ENCODE peak calls at places on chromosomes 6 and 20, in seven cellular contexts. One of them, this sample, is unnamed.

GRCh38 chr20:39532205-39532604 is 570.1 kb downstream of the DHX35 start:
- DNase-seq in T-helper 9 cell: no peak
- DNase-seq in nephron progenitor cell: no peak
- DNase-seq in sciatic nerve: no peak
- DNase-seq in left ventricle myocardium superior: no peak
- DNase-seq in AML-193: no peak
- DNase-seq in right lobe of liver: no peak
- DNase-seq in this sample: no peak

GRCh38 chr6:19332806-19333460 is 504.2 kb upstream of the ID4 start:
- DNase-seq in T-helper 9 cell: no peak
- DNase-seq in nephron progenitor cell: no peak
- DNase-seq in sciatic nerve: no peak
- DNase-seq in left ventricle myocardium superior: no peak
- DNase-seq in AML-193: no peak
- DNase-seq in right lobe of liver: no peak
- DNase-seq in this sample: no peak

GRCh38 chr6:6729971-6730370 is 141.5 kb downstream of the LY86 start:
- DNase-seq in T-helper 9 cell: no peak
- DNase-seq in nephron progenitor cell: no peak
- DNase-seq in sciatic nerve: no peak
- DNase-seq in left ventricle myocardium superior: no peak
- DNase-seq in AML-193: peak
- DNase-seq in right lobe of liver: no peak
- DNase-seq in this sample: no peak

GRCh38 chr6:75416443-75416842 is 77.2 kb downstream of the FILIP1 start:
- DNase-seq in T-helper 9 cell: no peak
- DNase-seq in nephron progenitor cell: no peak
- DNase-seq in sciatic nerve: no peak
- DNase-seq in left ventricle myocardium superior: no peak
- DNase-seq in AML-193: no peak
- DNase-seq in right lobe of liver: no peak
- DNase-seq in this sample: no peak

GRCh38 chr20:52996726-52997125 is 24.6 kb downstream of the TSHZ2 start:
- DNase-seq in T-helper 9 cell: no peak
- DNase-seq in nephron progenitor cell: no peak
- DNase-seq in sciatic nerve: no peak
- DNase-seq in left ventricle myocardium superior: no peak
- DNase-seq in AML-193: no peak
- DNase-seq in right lobe of liver: no peak
- DNase-seq in this sample: no peak

GRCh38 chr20:45181639-45182038 is 6.9 kb downstream of the PI3 start:
- DNase-seq in T-helper 9 cell: no peak
- DNase-seq in nephron progenitor cell: no peak
- DNase-seq in sciatic nerve: no peak
- DNase-seq in left ventricle myocardium superior: no peak
- DNase-seq in AML-193: no peak
- DNase-seq in right lobe of liver: no peak
- DNase-seq in this sample: no peak

GRCh38 chr20:61166324-61166723 is 85.7 kb upstream of the CDH4 start:
- DNase-seq in T-helper 9 cell: no peak
- DNase-seq in nephron progenitor cell: no peak
- DNase-seq in sciatic nerve: no peak
- DNase-seq in left ventricle myocardium superior: no peak
- DNase-seq in AML-193: no peak
- DNase-seq in right lobe of liver: no peak
- DNase-seq in this sample: no peak

GRCh38 chr20:36532388-36532787 is 8.9 kb upstream of the MYL9 start:
- DNase-seq in T-helper 9 cell: no peak
- DNase-seq in nephron progenitor cell: no peak
- DNase-seq in sciatic nerve: no peak
- DNase-seq in left ventricle myocardium superior: no peak
- DNase-seq in AML-193: no peak
- DNase-seq in right lobe of liver: no peak
- DNase-seq in this sample: no peak

GRCh38 chr6:106974999-106975698 is 620 bp upstream of the CD24 start:
- DNase-seq in T-helper 9 cell: no peak
- DNase-seq in nephron progenitor cell: peak
- DNase-seq in sciatic nerve: no peak
- DNase-seq in left ventricle myocardium superior: peak
- DNase-seq in AML-193: no peak
- DNase-seq in right lobe of liver: peak
- DNase-seq in this sample: peak

GRCh38 chr20:38137441-38138037 is 27.5 kb downstream of the TGM2 start:
- DNase-seq in T-helper 9 cell: no peak
- DNase-seq in nephron progenitor cell: no peak
- DNase-seq in sciatic nerve: no peak
- DNase-seq in left ventricle myocardium superior: no peak
- DNase-seq in AML-193: no peak
- DNase-seq in right lobe of liver: peak
- DNase-seq in this sample: no peak

GRCh38 chr6:170371588-170371987 is 65.0 kb downstream of the FAM120B start:
- DNase-seq in T-helper 9 cell: no peak
- DNase-seq in nephron progenitor cell: no peak
- DNase-seq in sciatic nerve: no peak
- DNase-seq in left ventricle myocardium superior: peak
- DNase-seq in AML-193: no peak
- DNase-seq in right lobe of liver: no peak
- DNase-seq in this sample: no peak

GRCh38 chr6:157625764-157626163 is 197.3 kb upstream of the SNX9 start:
- DNase-seq in T-helper 9 cell: no peak
- DNase-seq in nephron progenitor cell: no peak
- DNase-seq in sciatic nerve: no peak
- DNase-seq in left ventricle myocardium superior: no peak
- DNase-seq in AML-193: no peak
- DNase-seq in right lobe of liver: no peak
- DNase-seq in this sample: no peak

GRCh38 chr20:37202267-37202943 is 23.1 kb upstream of the MROH8 start:
- DNase-seq in T-helper 9 cell: no peak
- DNase-seq in nephron progenitor cell: peak
- DNase-seq in sciatic nerve: no peak
- DNase-seq in left ventricle myocardium superior: no peak
- DNase-seq in AML-193: peak
- DNase-seq in right lobe of liver: no peak
- DNase-seq in this sample: no peak

GRCh38 chr20:59667131-59667530 is 62.8 kb downstream of the PHACTR3 start:
- DNase-seq in T-helper 9 cell: no peak
- DNase-seq in nephron progenitor cell: no peak
- DNase-seq in sciatic nerve: no peak
- DNase-seq in left ventricle myocardium superior: no peak
- DNase-seq in AML-193: no peak
- DNase-seq in right lobe of liver: no peak
- DNase-seq in this sample: no peak

GRCh38 chr6:142913511-142914047 is 31.4 kb downstream of the HIVEP2 start:
- DNase-seq in T-helper 9 cell: peak
- DNase-seq in nephron progenitor cell: no peak
- DNase-seq in sciatic nerve: no peak
- DNase-seq in left ventricle myocardium superior: peak
- DNase-seq in AML-193: no peak
- DNase-seq in right lobe of liver: no peak
- DNase-seq in this sample: peak

GRCh38 chr6:118171852-118172251 is 264.8 kb downstream of the SLC35F1 start:
- DNase-seq in T-helper 9 cell: no peak
- DNase-seq in nephron progenitor cell: no peak
- DNase-seq in sciatic nerve: no peak
- DNase-seq in left ventricle myocardium superior: no peak
- DNase-seq in AML-193: no peak
- DNase-seq in right lobe of liver: no peak
- DNase-seq in this sample: no peak

GRCh38 chr20:51059862-51060261 is 37.0 kb upstream of the KCNG1 start:
- DNase-seq in T-helper 9 cell: no peak
- DNase-seq in nephron progenitor cell: no peak
- DNase-seq in sciatic nerve: no peak
- DNase-seq in left ventricle myocardium superior: no peak
- DNase-seq in AML-193: no peak
- DNase-seq in right lobe of liver: no peak
- DNase-seq in this sample: no peak

GRCh38 chr20:62539646-62540045 is 63.9 kb upstream of the GATA5 start:
- DNase-seq in T-helper 9 cell: no peak
- DNase-seq in nephron progenitor cell: no peak
- DNase-seq in sciatic nerve: no peak
- DNase-seq in left ventricle myocardium superior: no peak
- DNase-seq in AML-193: no peak
- DNase-seq in right lobe of liver: no peak
- DNase-seq in this sample: no peak

GRCh38 chr6:109008061-109008460 is 86.6 kb downstream of the SESN1 start:
- DNase-seq in T-helper 9 cell: no peak
- DNase-seq in nephron progenitor cell: no peak
- DNase-seq in sciatic nerve: no peak
- DNase-seq in left ventricle myocardium superior: no peak
- DNase-seq in AML-193: no peak
- DNase-seq in right lobe of liver: no peak
- DNase-seq in this sample: no peak

GRCh38 chr20:35251613-35251940 is 25.1 kb downstream of the MMP24 start:
- DNase-seq in T-helper 9 cell: no peak
- DNase-seq in nephron progenitor cell: no peak
- DNase-seq in sciatic nerve: no peak
- DNase-seq in left ventricle myocardium superior: no peak
- DNase-seq in AML-193: no peak
- DNase-seq in right lobe of liver: no peak
- DNase-seq in this sample: no peak

This sample was measured in activated T-helper 2 cell treated with anti-CD3 and anti-CD28 coated beads, Interferon-gamma antibody, Interleukin-2, Interleukin-4, amounts not matched to agents 10 μg/mL and 5 μg/mL and 100 μg/mL, durations not matched to agents 14 hours and 24 hours and 36 hours.